ENCODE peak calls at places on chromosomes 5 and 9, in eight cellular contexts. I is H1, B is prostate gland, P is sigmoid colon, F is suprapubic skin, M is transverse colon, U is HepG2, Z is stomach. L is an unnamed sample.
A peak's percentile ranks its signal among the peaks of the same experiment; 100 is the strongest.

GRCh38 chr9:108743901-108744371 is 111.8 kb downstream of the ACTL7B start:
- DNase-seq in B (peak; percentile 41), M (no peak), F (no peak), I (no peak), Z (no peak), U (peak; percentile 91), P (no peak), L (no peak)

GRCh38 chr5:87127956-87128687 is 139.6 kb upstream of the RASA1 start:
- DNase-seq in Z (no peak), U (no peak), P (no peak), M (no peak), B (no peak), I (no peak), F (no peak), L (no peak)

GRCh38 chr9:108087781-108088180 is 598.2 kb upstream of the KLF4 start:
- DNase-seq in Z (no peak), P (peak; percentile 65), F (peak; percentile 76), U (no peak), I (no peak), M (no peak), B (peak; percentile 46), L (no peak)

GRCh38 chr5:38600334-38601045 is 44.0 kb upstream of the LIFR start:
- DNase-seq in I (no peak), F (no peak), B (no peak), P (no peak), Z (no peak), U (no peak), M (no peak), L (no peak)

GRCh38 chr9:137199411-137200121 is 975 bp downstream of the TPRN start:
- DNase-seq in U (no peak), I (peak; percentile 58), P (no peak), Z (no peak), B (no peak), F (no peak), M (no peak), L (no peak)

GRCh38 chr5:106876665-106877194 is 794.0 kb downstream of the EFNA5 start:
- DNase-seq in U (peak; percentile 41), Z (no peak), M (no peak), F (no peak), P (no peak), B (no peak), I (peak; percentile 64), L (no peak)

GRCh38 chr5:134784946-134785620 is 26.5 kb downstream of the DDX46 start:
- DNase-seq in Z (no peak), U (no peak), F (no peak), M (no peak), I (peak; percentile 3), B (no peak), P (no peak), L (no peak)

GRCh38 chr5:60143912-60144311 is 250.4 kb upstream of the PDE4D start:
- DNase-seq in Z (no peak), B (no peak), I (no peak), P (no peak), F (no peak), U (peak; percentile 15), M (no peak), L (no peak)

GRCh38 chr9:77843088-77843985 is 188.3 kb downstream of the GNAQ start:
- DNase-seq in Z (no peak), P (no peak), B (no peak), U (no peak), F (no peak), M (no peak), I (no peak), L (no peak)

DNA sequence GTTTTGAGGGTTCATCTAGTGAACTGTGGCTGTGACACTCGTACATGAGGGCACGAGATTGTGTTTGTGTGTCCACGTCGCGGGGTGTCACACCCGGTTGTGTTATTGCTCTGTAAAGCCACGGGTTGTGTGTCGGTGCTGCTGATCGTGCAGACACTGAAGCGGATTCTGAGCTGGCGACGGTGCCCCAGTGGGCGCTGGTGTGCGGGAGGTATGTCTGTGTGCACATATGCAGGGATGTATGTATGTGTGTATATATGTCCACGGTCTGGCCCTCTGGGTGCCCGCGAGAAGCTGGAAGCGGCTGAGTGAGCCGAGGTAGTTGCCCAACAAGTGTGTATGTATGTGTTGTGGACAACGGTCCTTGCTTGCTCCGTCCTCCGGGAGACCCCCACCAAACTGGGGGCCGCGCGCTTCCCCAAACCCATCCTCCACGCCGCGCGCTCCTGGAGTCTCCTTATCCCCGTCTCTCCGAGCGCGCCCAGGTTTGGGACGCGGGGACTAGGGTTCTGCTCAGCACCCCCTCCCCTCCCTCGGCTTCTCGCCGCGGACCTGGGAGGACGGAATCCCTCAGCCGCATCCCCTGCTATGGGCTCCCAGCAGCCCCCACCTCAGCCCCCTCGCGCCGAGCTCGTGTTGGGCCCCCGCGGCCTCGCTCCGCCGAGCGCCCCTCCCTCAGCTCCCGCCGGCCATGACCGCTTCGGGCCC is 578 bp downstream of the PCDH1 start:
- DNase-seq in F (no peak), U (no peak), Z (no peak), P (no peak), M (peak; percentile 48), I (peak; percentile 63), B (peak; percentile 33), L (no peak)
- TF ChIP-seq POLR2A in F (no peak), U (no peak), Z (no peak), P (no peak), M (no peak), I (no peak), B (no peak), L (no peak)

GRCh38 chr9:93453047-93453914 is at the start of gene FAM120AOS:
- DNase-seq in P (peak; percentile 96), B (peak; percentile 96), U (peak; percentile 91), M (peak; percentile 95), Z (peak; percentile 94), F (peak; percentile 96), I (peak; percentile 81), L (peak; percentile 92)
- TF ChIP-seq POLR2AphosphoS5 in P (peak; percentile 90), B (peak; percentile 94), U (peak; percentile 40), M (peak; percentile 93), Z (peak; percentile 17), F (peak; percentile 71), I (no peak), L (peak; percentile 62)

GRCh38 chr9:105503873-105504272 is 54.1 kb upstream of the FKTN start:
- DNase-seq in I (no peak), M (no peak), Z (no peak), B (no peak), F (no peak), U (no peak), P (no peak), L (no peak)
- H3K4me3 ChIP-seq in I (no peak overlapping the region), M (no peak overlapping the region), Z (no peak overlapping the region), B (no peak overlapping the region), F (no peak overlapping the region), U (no peak overlapping the region), P (no peak overlapping the region), L (no peak overlapping the region)

GRCh38 chr9:113148377-113148715 is 2.5 kb upstream of the SLC31A2 start:
- DNase-seq in U (no peak), M (no peak), B (no peak), Z (no peak), I (no peak), P (no peak), F (no peak), L (no peak)

GRCh38 chr9:113151696-113152630 is 1.2 kb downstream of the SLC31A2 start:
- DNase-seq in P (no peak), B (no peak), I (no peak), Z (no peak), U (no peak), F (no peak), M (peak; percentile 32), L (no peak)

GRCh38 chr9:113148996-113149960 is 1.5 kb upstream of the SLC31A2 start:
- DNase-seq in U (peak; percentile 35), B (no peak), P (no peak), F (no peak), M (no peak), Z (no peak), I (no peak), L (no peak)

GRCh38 chr9:113152699-113153098 is 1.9 kb downstream of the SLC31A2 start:
- DNase-seq in B (peak; percentile 20), U (no peak), P (no peak), Z (no peak), I (no peak), F (no peak), M (no peak), L (peak; percentile 39)

GRCh38 chr9:113150670-113151591 is at the start of gene SLC31A2:
- DNase-seq in U (peak; percentile 77), M (peak; percentile 92), B (peak; percentile 82), Z (peak; percentile 93), F (peak; percentile 94), P (peak; percentile 94), I (peak; percentile 91), L (peak; percentile 86)
- TF ChIP-seq POLR2A in U (peak; percentile 75), M (peak; percentile 80), B (peak; percentile 76), Z (no peak), F (peak; percentile 41), P (peak; percentile 25), I (no peak), L (no peak)

GRCh38 chr5:151708126-151708525 is 21.4 kb upstream of the SPARC start:
- DNase-seq in I (no peak), B (no peak), M (peak; percentile 30), U (peak; percentile 25), P (no peak), Z (no peak), F (no peak), L (no peak)
- TF ChIP-seq POLR2AphosphoS5 in I (no peak), B (peak; percentile 67), M (peak; percentile 9), U (no peak), P (no peak), Z (no peak), F (no peak), L (no peak)

DNA sequence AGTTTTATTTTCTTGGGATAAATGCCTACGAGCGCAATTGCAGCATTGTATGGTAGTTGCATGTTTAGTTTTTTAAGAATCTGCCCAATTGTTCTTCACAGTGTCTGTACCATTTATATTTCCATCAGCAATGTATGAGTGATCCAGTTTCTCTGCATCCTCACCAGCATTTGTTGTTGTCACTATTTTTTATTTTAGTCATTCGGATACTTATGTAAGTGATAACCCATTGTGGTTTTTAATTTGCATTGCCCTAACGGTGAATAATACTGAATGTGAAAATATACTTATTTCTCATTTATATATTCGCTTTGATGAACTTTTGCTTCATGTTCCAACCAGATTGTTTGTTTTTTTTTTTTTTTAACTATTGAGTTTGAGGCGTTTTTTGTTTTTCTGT is 33.7 kb upstream of the PWWP2A start:
- DNase-seq in I (no peak), M (no peak), U (no peak), B (no peak), P (no peak), Z (no peak), F (no peak), L (no peak)
- H3K4me3 ChIP-seq in I (no peak overlapping the region), M (no peak overlapping the region), U (no peak overlapping the region), B (no peak overlapping the region), P (no peak overlapping the region), Z (no peak overlapping the region), F (no peak overlapping the region), L (no peak overlapping the region)

L was measured in breast epithelium.